ENCODE peak calls at places on chromosomes 1 and 21, in six cellular contexts. B is AG04450, V is fibroblast of lung, R is mammary epithelial cell, J is memory B cell, G is cardiac septum. U is an unnamed sample.

GRCh38 chr1:39928809-39929587 is 25.9 kb upstream of the MFSD2A start:
- DNase-seq in J (no peak), R (no peak), B (no peak), V (no peak), G (no peak), U (no peak)

GRCh38 chr21:41665766-41666595 is 100.9 kb downstream of the RIPK4 start:
- DNase-seq in B (no peak), V (no peak), R (no peak), G (peak; percentile 74), J (no peak), U (no peak)

GRCh38 chr1:209335090-209335692 is 248.3 kb upstream of the CAMK1G start:
- DNase-seq in R (no peak), J (no peak), G (no peak), V (peak; percentile 18), B (peak; percentile 4), U (no peak)

GRCh38 chr1:17587693-17588047 is 48.2 kb downstream of the ARHGEF10L start:
- DNase-seq in G (no peak), J (no peak), R (peak; percentile 24), B (no peak), V (peak; percentile 75), U (no peak)

GRCh38 chr1:39656416-39656815 is 15.5 kb downstream of the NT5C1A start:
- DNase-seq in V (no peak), G (no peak), R (no peak), J (no peak), B (no peak), U (no peak)

GRCh38 chr1:115184951-115185331 is 95.6 kb upstream of the TSPAN2 start:
- DNase-seq in J (no peak), B (no peak), V (peak; percentile 44), G (no peak), R (peak; percentile 73), U (no peak)

GRCh38 chr1:195971589-195971988 is 636.7 kb downstream of the KCNT2 start:
- DNase-seq in V (no peak), J (no peak), G (no peak), R (no peak), B (no peak), U (no peak)

GRCh38 chr1:9196129-9197040 is 38.2 kb upstream of the H6PD start:
- DNase-seq in J (peak; percentile 61), V (peak; percentile 92), R (peak; percentile 66), G (peak; percentile 87), B (peak; percentile 57), U (no peak)

GRCh38 chr1:86419277-86419903 is 4.6 kb upstream of the CLCA2 start:
- DNase-seq in B (no peak), V (peak; percentile 45), R (peak; percentile 52), J (peak; percentile 54), G (no peak), U (no peak)

GRCh38 chr1:43979528-43980254 is 681 bp downstream of the B4GALT2 start:
- DNase-seq in V (peak; percentile 51), G (no peak), R (peak; percentile 53), B (no peak), J (no peak), U (no peak)

GRCh38 chr1:214441119-214441518 is 110.3 kb downstream of the PTPN14 start:
- DNase-seq in J (no peak), G (no peak), R (peak; percentile 91), V (no peak), B (no peak), U (no peak)

GRCh38 chr1:180066150-180066549 is 88.5 kb upstream of the QSOX1 start:
- DNase-seq in R (no peak), V (no peak), G (no peak), B (no peak), J (no peak), U (no peak)

GRCh38 chr1:176843352-176844297 is 320.9 kb downstream of the ASTN1 start:
- DNase-seq in G (no peak), R (peak; percentile 12), V (peak; percentile 52), B (peak; percentile 0), J (no peak), U (no peak)

GRCh38 chr1:180299486-180300246 is 69.6 kb downstream of the LHX4 start:
- DNase-seq in J (no peak), V (no peak), B (no peak), G (no peak), R (no peak), U (no peak)

GRCh38 chr1:92784051-92784638 is 763 bp downstream of the EVI5 start:
- DNase-seq in R (peak; percentile 89), V (peak; percentile 45), G (no peak), B (no peak), J (peak; percentile 3), U (peak; percentile 2)

GRCh38 chr1:106268070-106268469 is 788.4 kb upstream of the PRMT6 start:
- DNase-seq in R (peak; percentile 1), G (no peak), B (no peak), J (no peak), V (no peak), U (no peak)

GRCh38 chr1:12521096-12521495 is 96.9 kb downstream of the DHRS3 start:
- DNase-seq in R (no peak), V (no peak), G (peak; percentile 39), B (no peak), J (no peak), U (no peak)

GRCh38 chr1:71298633-71299032 is 217.8 kb upstream of the ZRANB2 start:
- DNase-seq in G (no peak), V (peak; percentile 36), B (no peak), J (no peak), R (peak; percentile 21), U (no peak)

GRCh38 chr1:159795534-159795933 is 6.6 kb upstream of the FCRL6 start:
- DNase-seq in V (no peak), B (no peak), G (no peak), R (no peak), J (no peak), U (no peak)

GRCh38 chr1:245240648-245241165 is 85.9 kb downstream of the KIF26B start:
- DNase-seq in B (no peak), J (no peak), G (no peak), V (no peak), R (no peak), U (no peak)

GRCh38 chr1:31577515-31578191 is 1.3 kb downstream of the TINAGL1 start:
- DNase-seq in G (no peak), V (peak; percentile 33), B (no peak), R (peak; percentile 66), J (no peak), U (no peak)

GRCh38 chr1:93573940-93574469 is 107.6 kb downstream of the BCAR3 start:
- DNase-seq in R (no peak), G (no peak), J (no peak), V (no peak), B (no peak), U (no peak)

GRCh38 chr1:178037510-178038253 is 56.2 kb upstream of the RASAL2 start:
- DNase-seq in G (peak; percentile 94), B (no peak), J (no peak), V (peak; percentile 81), R (peak; percentile 48), U (no peak)

GRCh38 chr1:202365092-202365815 is 16.8 kb downstream of the PPP1R12B start:
- DNase-seq in B (no peak), J (no peak), R (peak; percentile 40), G (no peak), V (peak; percentile 39), U (no peak)